ENCODE peak calls at places on chromosomes 3 and 15, in ten cellular contexts. P is nephron progenitor cell; Y is stimulated activated CD8-positive, alpha-beta memory T cell treated with anti-CD3 and anti-CD28 coated beads, Interleukin-7, amount 100 ng/mL, for 24 hours; Q is NCI-H1436; C is left ventricle myocardium inferior; S is HCEC 1CT; H is endothelial cell; D is Daoy; J is SW480; F is D341Med. O is an unnamed sample.

GRCh38 chr3:57224856-57225255 is 2.7 kb upstream of the APPL1 start:
- DNase-seq in S (no peak), D (peak), J (no peak), Y (no peak), Q (no peak), H (no peak), P (no peak), C (no peak), F (no peak), O (no peak)

GRCh38 chr3:101383156-101383575 is 62.8 kb upstream of the IMPG2 start:
- DNase-seq in F (no peak), P (peak), C (no peak), Y (no peak), H (no peak), J (no peak), D (no peak), Q (no peak), S (no peak), O (peak)

GRCh38 chr3:45642731-45643152 is 46.5 kb upstream of the SACM1L start:
- DNase-seq in F (no peak), H (no peak), Q (no peak), Y (no peak), S (peak), P (no peak), D (peak), J (no peak), C (no peak), O (peak)

GRCh38 chr3:45972534-45973402 is 22.9 kb downstream of the FYCO1 start:
- DNase-seq in F (no peak), D (peak), H (no peak), Y (no peak), C (no peak), J (no peak), Q (no peak), P (no peak), S (peak), O (peak)

GRCh38 chr3:133955892-133956291 is 60.2 kb upstream of the RAB6B start:
- DNase-seq in D (peak), Y (no peak), P (no peak), F (no peak), Q (peak), J (no peak), H (no peak), S (no peak), C (no peak), O (no peak)

GRCh38 chr3:185929192-185930151 is 8.3 kb downstream of the TRA2B start:
- DNase-seq in P (no peak), H (no peak), S (no peak), D (peak), Q (no peak), Y (no peak), F (no peak), J (no peak), C (no peak), O (peak)

GRCh38 chr15:31433101-31433500 is 106.5 kb downstream of the KLF13 start:
- DNase-seq in D (no peak), J (no peak), Q (no peak), C (no peak), H (no peak), Y (no peak), F (no peak), P (no peak), S (no peak), O (no peak)

GRCh38 chr15:30953731-30954378 is 37.6 kb downstream of the MTMR10 start:
- DNase-seq in H (no peak), Y (no peak), F (no peak), J (peak), S (peak), P (no peak), Q (no peak), C (peak), D (peak), O (peak)

GRCh38 chr15:40906101-40906946 is 12.1 kb downstream of the VPS18 start:
- DNase-seq in P (peak), Y (peak), S (peak), J (peak), D (peak), F (peak), H (peak), Q (peak), C (peak), O (peak)

GRCh38 chr3:54891540-54891897 is 36.3 kb downstream of the LRTM1 start:
- DNase-seq in H (no peak), Y (no peak), P (peak), C (peak), D (peak), Q (no peak), S (peak), F (no peak), J (peak), O (peak)

GRCh38 chr3:52873433-52874159 is 23.8 kb downstream of the STIMATE start:
- DNase-seq in F (no peak), H (no peak), D (no peak), C (no peak), Y (no peak), S (peak), Q (no peak), P (no peak), J (no peak), O (peak)

GRCh38 chr3:121749276-121750086 is at the start of gene GOLGB1:
- DNase-seq in P (peak), D (peak), C (peak), Q (peak), S (peak), F (peak), J (peak), Y (peak), H (peak), O (peak)

GRCh38 chr15:74432968-74433591 is 678 bp downstream of the SEMA7A start:
- DNase-seq in Y (no peak), D (no peak), F (peak), H (no peak), P (peak), S (no peak), Q (no peak), C (no peak), J (no peak), O (no peak)

GRCh38 chr15:60763668-60764067 is 284.7 kb upstream of the ICE2 start:
- DNase-seq in C (no peak), S (no peak), Y (no peak), P (peak), D (no peak), H (no peak), J (no peak), Q (no peak), F (no peak), O (no peak)

GRCh38 chr3:120652281-120652680 is 29.8 kb downstream of the HGD start:
- DNase-seq in S (no peak), H (no peak), F (peak), Y (no peak), Q (no peak), D (no peak), P (no peak), J (no peak), C (no peak), O (no peak)

GRCh38 chr3:81336470-81336869 is 425.0 kb downstream of the GBE1 start:
- DNase-seq in Q (no peak), S (no peak), F (no peak), Y (no peak), P (no peak), C (no peak), D (no peak), H (no peak), J (no peak), O (no peak)

GRCh38 chr15:58249646-58250312 is 111.6 kb downstream of the AQP9 start:
- DNase-seq in P (no peak), D (no peak), F (no peak), Y (no peak), Q (no peak), J (no peak), H (no peak), S (no peak), C (no peak), O (peak)

GRCh38 chr3:124774305-124774673 is 44.0 kb downstream of the UMPS start:
- DNase-seq in F (no peak), H (peak), Q (no peak), D (peak), S (peak), C (peak), J (peak), Y (no peak), P (peak), O (peak)

GRCh38 chr3:169771651-169772529 is 1.3 kb upstream of the MYNN start:
- DNase-seq in H (peak), Q (peak), D (peak), Y (peak), P (peak), S (peak), F (peak), J (peak), C (peak), O (peak)

GRCh38 chr15:90810354-90810753 is 58.0 kb upstream of the FURIN start:
- DNase-seq in C (no peak), Y (no peak), P (no peak), S (no peak), J (no peak), D (no peak), F (no peak), Q (no peak), H (no peak), O (no peak)

GRCh38 chr3:176579741-176580185 is 617.5 kb downstream of the TBL1XR1 start:
- DNase-seq in H (no peak), J (no peak), F (no peak), D (peak), C (no peak), Y (no peak), S (peak), Q (no peak), P (no peak), O (peak)

GRCh38 chr3:99842826-99843589 is 25.3 kb downstream of the CMSS1 start:
- DNase-seq in S (peak), F (peak), J (peak), C (no peak), H (no peak), P (no peak), Y (no peak), D (peak), Q (peak), O (peak)

GRCh38 chr3:170257145-170257544 is 34.9 kb downstream of the PRKCI start:
- DNase-seq in F (no peak), P (no peak), Q (no peak), H (no peak), D (no peak), S (no peak), J (no peak), Y (no peak), C (no peak), O (no peak)

GRCh38 chr3:194369522-194370279 is at the start of gene LRRC15:
- DNase-seq in P (peak), C (no peak), F (no peak), J (peak), H (peak), Q (no peak), D (peak), S (peak), Y (no peak), O (peak)

GRCh38 chr3:52563984-52564383 is 27.6 kb downstream of the UQCC5 start:
- DNase-seq in D (no peak), J (no peak), F (no peak), P (no peak), S (no peak), Y (no peak), C (no peak), Q (no peak), H (no peak), O (no peak)

GRCh38 chr3:98726084-98726483 is 37.1 kb upstream of the ST3GAL6 start:
- DNase-seq in J (no peak), F (no peak), Y (no peak), P (no peak), H (no peak), D (no peak), Q (no peak), S (peak), C (no peak), O (peak)

GRCh38 chr3:96027718-96028117 is 786.7 kb upstream of the EPHA6 start:
- DNase-seq in J (no peak), F (no peak), D (no peak), Q (no peak), H (no peak), C (no peak), S (no peak), P (no peak), Y (no peak), O (no peak)